ENCODE peak calls at places on chromosomes 12 and 14, in four cellular contexts. One of them, this sample, is unnamed.

GRCh38 chr12:52708010-52708409 is 4.7 kb upstream of the KRT77 start:
- DNase-seq in amygdala: no peak
- DNase-seq in NCI-H524: no peak
- DNase-seq in NCI-H1930: no peak
- DNase-seq in this sample: no peak

GRCh38 chr14:49549881-49550280 is 36.3 kb downstream of the RPS29 start:
- DNase-seq in amygdala: no peak
- DNase-seq in NCI-H524: peak
- DNase-seq in NCI-H1930: no peak
- DNase-seq in this sample: no peak

GRCh38 chr14:99230271-99231141 is 41.5 kb downstream of the BCL11B start:
- DNase-seq in amygdala: no peak
- DNase-seq in NCI-H524: peak
- DNase-seq in NCI-H1930: no peak
- DNase-seq in this sample: no peak

GRCh38 chr12:26989873-26990272 is 24.3 kb downstream of the TM7SF3 start:
- DNase-seq in NCI-H524: no peak
- DNase-seq in NCI-H1930: no peak
- DNase-seq in amygdala: no peak
- DNase-seq in this sample: no peak

GRCh38 chr14:51070732-51071131 is 24.2 kb downstream of the TRIM9 start:
- DNase-seq in NCI-H524: no peak
- DNase-seq in amygdala: no peak
- DNase-seq in NCI-H1930: no peak
- DNase-seq in this sample: no peak

GRCh38 chr12:3833670-3834310 is 39.4 kb downstream of the PARP11 start:
- DNase-seq in NCI-H1930: no peak
- DNase-seq in amygdala: no peak
- DNase-seq in NCI-H524: no peak
- DNase-seq in this sample: no peak

GRCh38 chr12:79300199-79300568 is 390.6 kb downstream of the PAWR start:
- DNase-seq in amygdala: no peak
- DNase-seq in NCI-H524: no peak
- DNase-seq in NCI-H1930: no peak
- DNase-seq in this sample: no peak

GRCh38 chr12:510071-510825 is 50.5 kb downstream of the B4GALNT3 start:
- DNase-seq in amygdala: no peak
- DNase-seq in NCI-H524: no peak
- DNase-seq in NCI-H1930: peak
- DNase-seq in this sample: no peak

GRCh38 chr14:72049462-72049861 is 117.2 kb downstream of the RGS6 start:
- DNase-seq in NCI-H1930: no peak
- DNase-seq in amygdala: no peak
- DNase-seq in NCI-H524: no peak
- DNase-seq in this sample: no peak

GRCh38 chr12:79250186-79250585 is 385.6 kb downstream of the SYT1 start:
- DNase-seq in NCI-H524: no peak
- DNase-seq in amygdala: no peak
- DNase-seq in NCI-H1930: no peak
- DNase-seq in this sample: no peak

GRCh38 chr12:28568083-28568482 is 377.8 kb downstream of the CCDC91 start:
- DNase-seq in NCI-H524: no peak
- DNase-seq in amygdala: no peak
- DNase-seq in NCI-H1930: no peak
- DNase-seq in this sample: no peak

GRCh38 chr12:53941750-53942149 is 3.1 kb downstream of the HOXC13 start:
- DNase-seq in amygdala: no peak
- DNase-seq in NCI-H1930: no peak
- DNase-seq in NCI-H524: no peak
- DNase-seq in this sample: no peak

GRCh38 chr12:71694099-71694820 is 8.4 kb downstream of the TMEM19 start:
- DNase-seq in NCI-H1930: no peak
- DNase-seq in NCI-H524: peak
- DNase-seq in amygdala: no peak
- DNase-seq in this sample: no peak

GRCh38 chr12:103269962-103270361 is 225.8 kb downstream of the C12orf42 start:
- DNase-seq in amygdala: no peak
- DNase-seq in NCI-H1930: no peak
- DNase-seq in NCI-H524: no peak
- DNase-seq in this sample: no peak